ENCODE peak calls at places on chromosomes 12 and 14, in eight cellular contexts. One of them, this sample, is unnamed.

GRCh38 chr14:63616015-63616414 is 25.7 kb downstream of the WDR89 start:
- DNase-seq in psoas muscle: no peak
- DNase-seq in left ventricle myocardium inferior: no peak
- DNase-seq in astrocyte of the spinal cord: no peak
- DNase-seq in HCT116: no peak
- DNase-seq in fibroblast of the aortic adventitia: peak
- DNase-seq in IMR-90: no peak
- DNase-seq in lower leg skin: no peak
- DNase-seq in this sample: no peak

GRCh38 chr12:110335481-110336045 is 54.5 kb downstream of the ATP2A2 start:
- DNase-seq in left ventricle myocardium inferior: no peak
- DNase-seq in astrocyte of the spinal cord: no peak
- DNase-seq in IMR-90: no peak
- DNase-seq in lower leg skin: no peak
- DNase-seq in psoas muscle: no peak
- DNase-seq in fibroblast of the aortic adventitia: no peak
- DNase-seq in HCT116: no peak
- DNase-seq in this sample: no peak

GRCh38 chr14:101467181-101467926 is 93.9 kb upstream of the DIO3 start:
- DNase-seq in fibroblast of the aortic adventitia: no peak
- DNase-seq in left ventricle myocardium inferior: no peak
- DNase-seq in lower leg skin: no peak
- DNase-seq in HCT116: no peak
- DNase-seq in astrocyte of the spinal cord: no peak
- DNase-seq in psoas muscle: no peak
- DNase-seq in IMR-90: no peak
- DNase-seq in this sample: no peak

GRCh38 chr12:42779186-42779859 is 189.8 kb upstream of the PRICKLE1 start:
- DNase-seq in HCT116: no peak
- DNase-seq in astrocyte of the spinal cord: peak
- DNase-seq in IMR-90: peak
- DNase-seq in left ventricle myocardium inferior: no peak
- DNase-seq in psoas muscle: peak
- DNase-seq in fibroblast of the aortic adventitia: peak
- DNase-seq in lower leg skin: peak
- DNase-seq in this sample: no peak

GRCh38 chr12:116864371-116865160 is 16.7 kb downstream of the HRK start:
- DNase-seq in IMR-90: peak
- DNase-seq in lower leg skin: peak
- DNase-seq in left ventricle myocardium inferior: no peak
- DNase-seq in psoas muscle: no peak
- DNase-seq in astrocyte of the spinal cord: peak
- DNase-seq in HCT116: no peak
- DNase-seq in fibroblast of the aortic adventitia: peak
- DNase-seq in this sample: no peak

GRCh38 chr14:65815127-65815526 is 402.6 kb downstream of the FUT8 start:
- DNase-seq in fibroblast of the aortic adventitia: no peak
- DNase-seq in IMR-90: no peak
- DNase-seq in lower leg skin: no peak
- DNase-seq in psoas muscle: no peak
- DNase-seq in astrocyte of the spinal cord: no peak
- DNase-seq in HCT116: no peak
- DNase-seq in left ventricle myocardium inferior: no peak
- DNase-seq in this sample: no peak

GRCh38 chr12:89227774-89228173 is 124.5 kb downstream of the DUSP6 start:
- DNase-seq in lower leg skin: no peak
- DNase-seq in HCT116: no peak
- DNase-seq in astrocyte of the spinal cord: no peak
- DNase-seq in fibroblast of the aortic adventitia: no peak
- DNase-seq in left ventricle myocardium inferior: no peak
- DNase-seq in psoas muscle: no peak
- DNase-seq in IMR-90: no peak
- DNase-seq in this sample: no peak

GRCh38 chr12:115440438-115440837 is 756.5 kb upstream of the TBX3 start:
- DNase-seq in astrocyte of the spinal cord: peak
- DNase-seq in HCT116: no peak
- DNase-seq in left ventricle myocardium inferior: peak
- DNase-seq in psoas muscle: peak
- DNase-seq in lower leg skin: no peak
- DNase-seq in fibroblast of the aortic adventitia: peak
- DNase-seq in IMR-90: peak
- DNase-seq in this sample: no peak

GRCh38 chr14:103628221-103628683 is 759 bp upstream of the KLC1 start:
- DNase-seq in fibroblast of the aortic adventitia: peak
- DNase-seq in IMR-90: peak
- DNase-seq in left ventricle myocardium inferior: peak
- DNase-seq in astrocyte of the spinal cord: peak
- DNase-seq in HCT116: peak
- DNase-seq in psoas muscle: peak
- DNase-seq in lower leg skin: peak
- DNase-seq in this sample: no peak

GRCh38 chr12:19869413-19869812 is 430.1 kb downstream of the AEBP2 start:
- DNase-seq in psoas muscle: no peak
- DNase-seq in lower leg skin: no peak
- DNase-seq in fibroblast of the aortic adventitia: peak
- DNase-seq in left ventricle myocardium inferior: no peak
- DNase-seq in IMR-90: no peak
- DNase-seq in astrocyte of the spinal cord: peak
- DNase-seq in HCT116: no peak
- DNase-seq in this sample: no peak

GRCh38 chr12:43317156-43317555 is 234.8 kb downstream of the ADAMTS20 start:
- DNase-seq in HCT116: no peak
- DNase-seq in IMR-90: no peak
- DNase-seq in fibroblast of the aortic adventitia: no peak
- DNase-seq in lower leg skin: no peak
- DNase-seq in astrocyte of the spinal cord: no peak
- DNase-seq in psoas muscle: no peak
- DNase-seq in left ventricle myocardium inferior: no peak
- DNase-seq in this sample: no peak

GRCh38 chr12:113934060-113934829 is 31.9 kb downstream of the RBM19 start:
- DNase-seq in fibroblast of the aortic adventitia: no peak
- DNase-seq in left ventricle myocardium inferior: no peak
- DNase-seq in lower leg skin: no peak
- DNase-seq in HCT116: no peak
- DNase-seq in astrocyte of the spinal cord: no peak
- DNase-seq in IMR-90: no peak
- DNase-seq in psoas muscle: no peak
- DNase-seq in this sample: no peak

GRCh38 chr12:63753743-63754142 is 26.0 kb upstream of the RXYLT1 start:
- DNase-seq in left ventricle myocardium inferior: no peak
- DNase-seq in psoas muscle: no peak
- DNase-seq in astrocyte of the spinal cord: no peak
- DNase-seq in HCT116: no peak
- DNase-seq in fibroblast of the aortic adventitia: no peak
- DNase-seq in IMR-90: no peak
- DNase-seq in lower leg skin: no peak
- DNase-seq in this sample: no peak

GRCh38 chr14:70742316-70742715 is 67.0 kb downstream of the MAP3K9 start:
- DNase-seq in astrocyte of the spinal cord: no peak
- DNase-seq in HCT116: no peak
- DNase-seq in left ventricle myocardium inferior: no peak
- DNase-seq in IMR-90: no peak
- DNase-seq in lower leg skin: no peak
- DNase-seq in psoas muscle: no peak
- DNase-seq in fibroblast of the aortic adventitia: no peak
- DNase-seq in this sample: no peak

GRCh38 chr12:95178136-95178535 is 39.1 kb downstream of the FGD6 start:
- DNase-seq in lower leg skin: no peak
- DNase-seq in IMR-90: no peak
- DNase-seq in psoas muscle: no peak
- DNase-seq in HCT116: no peak
- DNase-seq in fibroblast of the aortic adventitia: no peak
- DNase-seq in astrocyte of the spinal cord: no peak
- DNase-seq in left ventricle myocardium inferior: no peak
- DNase-seq in this sample: no peak

GRCh38 chr14:104732355-104732804 is 8.4 kb downstream of the ADSS1 start:
- DNase-seq in fibroblast of the aortic adventitia: no peak
- DNase-seq in psoas muscle: peak
- DNase-seq in left ventricle myocardium inferior: peak
- DNase-seq in HCT116: no peak
- DNase-seq in astrocyte of the spinal cord: no peak
- DNase-seq in IMR-90: no peak
- DNase-seq in lower leg skin: no peak
- DNase-seq in this sample: no peak

GRCh38 chr14:94041551-94042346 is 15.6 kb downstream of the OTUB2 start:
- DNase-seq in astrocyte of the spinal cord: peak
- DNase-seq in HCT116: no peak
- DNase-seq in IMR-90: peak
- DNase-seq in left ventricle myocardium inferior: peak
- DNase-seq in fibroblast of the aortic adventitia: peak
- DNase-seq in lower leg skin: no peak
- DNase-seq in psoas muscle: no peak
- DNase-seq in this sample: no peak

GRCh38 chr14:60251877-60252276 is 2.9 kb downstream of the PPM1A start:
- DNase-seq in left ventricle myocardium inferior: no peak
- DNase-seq in astrocyte of the spinal cord: no peak
- DNase-seq in psoas muscle: no peak
- DNase-seq in fibroblast of the aortic adventitia: no peak
- DNase-seq in IMR-90: no peak
- DNase-seq in lower leg skin: no peak
- DNase-seq in HCT116: no peak
- DNase-seq in this sample: no peak

GRCh38 chr12:45343269-45344051 is 127.6 kb downstream of the ANO6 start:
- DNase-seq in IMR-90: peak
- DNase-seq in lower leg skin: no peak
- DNase-seq in astrocyte of the spinal cord: peak
- DNase-seq in HCT116: no peak
- DNase-seq in psoas muscle: no peak
- DNase-seq in left ventricle myocardium inferior: peak
- DNase-seq in fibroblast of the aortic adventitia: no peak
- DNase-seq in this sample: no peak

GRCh38 chr14:99716091-99716849 is 32.2 kb downstream of the CYP46A1 start:
- DNase-seq in fibroblast of the aortic adventitia: no peak
- DNase-seq in astrocyte of the spinal cord: no peak
- DNase-seq in lower leg skin: peak
- DNase-seq in IMR-90: no peak
- DNase-seq in left ventricle myocardium inferior: no peak
- DNase-seq in HCT116: no peak
- DNase-seq in psoas muscle: no peak
- DNase-seq in this sample: no peak

GRCh38 chr14:104107611-104108569 is 22.4 kb downstream of the ASPG start:
- DNase-seq in astrocyte of the spinal cord: no peak
- DNase-seq in HCT116: no peak
- DNase-seq in left ventricle myocardium inferior: peak
- DNase-seq in IMR-90: no peak
- DNase-seq in fibroblast of the aortic adventitia: no peak
- DNase-seq in lower leg skin: no peak
- DNase-seq in psoas muscle: peak
- DNase-seq in this sample: no peak

GRCh38 chr12:27382126-27382795 is 49.6 kb downstream of the BMAL2 start:
- DNase-seq in lower leg skin: no peak
- DNase-seq in fibroblast of the aortic adventitia: peak
- DNase-seq in astrocyte of the spinal cord: peak
- DNase-seq in IMR-90: no peak
- DNase-seq in psoas muscle: no peak
- DNase-seq in left ventricle myocardium inferior: no peak
- DNase-seq in HCT116: no peak
- DNase-seq in this sample: no peak

GRCh38 chr12:50734409-50735263 is 29.3 kb upstream of the ATF1 start:
- DNase-seq in psoas muscle: no peak
- DNase-seq in left ventricle myocardium inferior: no peak
- DNase-seq in HCT116: peak
- DNase-seq in IMR-90: peak
- DNase-seq in fibroblast of the aortic adventitia: peak
- DNase-seq in lower leg skin: no peak
- DNase-seq in astrocyte of the spinal cord: peak
- DNase-seq in this sample: no peak
- TF ChIP-seq CTCF in psoas muscle: peak
- TF ChIP-seq CTCF in left ventricle myocardium inferior: peak
- TF ChIP-seq CTCF in HCT116: peak
- TF ChIP-seq CTCF in IMR-90: peak
- TF ChIP-seq CTCF in fibroblast of the aortic adventitia: peak
- TF ChIP-seq CTCF in lower leg skin: no peak
- TF ChIP-seq CTCF in astrocyte of the spinal cord: peak
- TF ChIP-seq CTCF in this sample: peak

GRCh38 chr14:56808314-56809201 is 1.7 kb downstream of the OTX2 start:
- DNase-seq in HCT116: no peak
- DNase-seq in IMR-90: no peak
- DNase-seq in left ventricle myocardium inferior: no peak
- DNase-seq in astrocyte of the spinal cord: no peak
- DNase-seq in lower leg skin: no peak
- DNase-seq in psoas muscle: no peak
- DNase-seq in fibroblast of the aortic adventitia: no peak
- DNase-seq in this sample: no peak
- H3K4me3 ChIP-seq in HCT116: no peak
- H3K4me3 ChIP-seq in IMR-90: no peak
- H3K4me3 ChIP-seq in left ventricle myocardium inferior: peak
- H3K4me3 ChIP-seq in astrocyte of the spinal cord: no peak
- H3K4me3 ChIP-seq in lower leg skin: no peak
- H3K4me3 ChIP-seq in psoas muscle: peak
- H3K4me3 ChIP-seq in fibroblast of the aortic adventitia: no peak
- H3K4me3 ChIP-seq in this sample: no peak

DNA sequence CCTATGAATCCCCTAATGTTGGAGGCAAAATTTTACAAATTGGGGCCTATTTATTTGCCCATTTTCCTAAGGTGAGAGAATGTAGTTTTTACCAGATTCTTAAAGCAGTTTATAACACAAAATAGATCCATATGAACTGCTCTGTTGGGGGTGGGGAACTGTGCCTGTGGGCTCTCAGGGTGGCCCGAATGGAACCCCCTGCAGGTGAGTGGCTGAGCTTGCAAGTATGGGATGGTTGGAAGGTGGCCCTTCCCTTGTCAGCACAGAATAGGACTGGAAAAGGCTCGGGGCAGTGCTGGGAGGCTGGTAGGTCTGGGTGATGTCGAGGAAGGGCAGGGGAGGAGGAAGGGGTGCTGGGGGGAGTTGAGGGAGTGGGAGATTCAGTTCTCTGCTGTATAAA is 4.9 kb downstream of the VSX2 start:
- DNase-seq in astrocyte of the spinal cord: no peak
- DNase-seq in left ventricle myocardium inferior: no peak
- DNase-seq in lower leg skin: no peak
- DNase-seq in IMR-90: no peak
- DNase-seq in fibroblast of the aortic adventitia: no peak
- DNase-seq in HCT116: no peak
- DNase-seq in psoas muscle: no peak
- DNase-seq in this sample: no peak
- TF ChIP-seq CTCF in astrocyte of the spinal cord: peak
- TF ChIP-seq CTCF in left ventricle myocardium inferior: no peak
- TF ChIP-seq CTCF in lower leg skin: no peak
- TF ChIP-seq CTCF in IMR-90: no peak
- TF ChIP-seq CTCF in fibroblast of the aortic adventitia: no peak
- TF ChIP-seq CTCF in HCT116: no peak
- TF ChIP-seq CTCF in psoas muscle: no peak
- TF ChIP-seq CTCF in this sample: peak

DNA sequence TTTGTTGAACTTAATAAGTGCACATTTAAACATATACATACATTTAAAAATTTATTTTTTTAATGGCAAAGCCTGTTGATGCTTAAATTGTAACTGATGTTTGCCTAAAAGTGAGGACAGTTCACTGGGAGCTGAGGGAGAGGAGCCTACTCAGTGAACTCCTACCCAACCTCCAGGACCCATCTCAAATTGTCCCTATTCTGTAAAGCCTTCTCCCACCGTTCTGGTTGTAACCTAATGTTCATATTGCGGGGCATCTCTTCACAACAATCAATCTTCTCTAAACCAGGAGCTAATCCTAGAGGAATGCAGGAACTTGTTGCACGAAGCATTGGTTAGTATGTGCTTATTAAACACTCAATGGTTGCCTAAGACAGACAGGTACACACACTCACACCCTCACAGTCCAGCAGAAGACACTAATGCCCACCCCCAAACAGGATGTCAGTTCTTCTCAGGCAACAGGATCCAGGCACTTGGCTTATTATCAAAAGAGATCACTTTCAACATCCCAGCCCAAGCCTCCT is 1.8 kb downstream of the CLMN start:
- DNase-seq in astrocyte of the spinal cord: no peak
- DNase-seq in left ventricle myocardium inferior: no peak
- DNase-seq in lower leg skin: no peak
- DNase-seq in fibroblast of the aortic adventitia: no peak
- DNase-seq in HCT116: no peak
- DNase-seq in psoas muscle: no peak
- DNase-seq in IMR-90: no peak
- DNase-seq in this sample: no peak
- H3K4me3 ChIP-seq in astrocyte of the spinal cord: no peak
- H3K4me3 ChIP-seq in left ventricle myocardium inferior: peak
- H3K4me3 ChIP-seq in lower leg skin: no peak
- H3K4me3 ChIP-seq in fibroblast of the aortic adventitia: no peak
- H3K4me3 ChIP-seq in HCT116: no peak
- H3K4me3 ChIP-seq in psoas muscle: peak
- H3K4me3 ChIP-seq in IMR-90: no peak
- H3K4me3 ChIP-seq in this sample: no peak

This sample was measured in GM12864.